ENCODE peak calls at places on chromosome 1, in ten cellular contexts. One of them, this sample, is unnamed. For H3K27me3, the result is how much of the 10 kb centered on the place peaks cover.

GRCh38 chr1:30740952-30741894 is 16.4 kb downstream of the LAPTM5 start:
- DNase-seq in A673: no peak
- DNase-seq in WERI-Rb-1: no peak
- DNase-seq in Panc1: no peak
- DNase-seq in brain microvascular endothelial cell: no peak
- DNase-seq in breast epithelium: no peak
- DNase-seq in uterus: no peak
- DNase-seq in cardiac muscle cell: no peak
- DNase-seq in thoracic aorta: no peak
- DNase-seq in PC-3: peak
- DNase-seq in this sample: no peak

GRCh38 chr1:179798864-179799516 is 55.9 kb downstream of the FAM163A start:
- DNase-seq in Panc1: no peak
- DNase-seq in cardiac muscle cell: no peak
- DNase-seq in thoracic aorta: no peak
- DNase-seq in brain microvascular endothelial cell: no peak
- DNase-seq in A673: no peak
- DNase-seq in breast epithelium: no peak
- DNase-seq in PC-3: no peak
- DNase-seq in WERI-Rb-1: no peak
- DNase-seq in uterus: no peak
- DNase-seq in this sample: no peak

GRCh38 chr1:172421974-172422604 is 1.6 kb downstream of the C1orf105 start:
- DNase-seq in thoracic aorta: no peak
- DNase-seq in brain microvascular endothelial cell: no peak
- DNase-seq in uterus: no peak
- DNase-seq in breast epithelium: no peak
- DNase-seq in A673: no peak
- DNase-seq in cardiac muscle cell: peak
- DNase-seq in Panc1: no peak
- DNase-seq in PC-3: no peak
- DNase-seq in WERI-Rb-1: no peak
- DNase-seq in this sample: no peak

GRCh38 chr1:225461533-225462428 is 33.9 kb upstream of the LBR start:
- DNase-seq in cardiac muscle cell: no peak
- DNase-seq in uterus: peak
- DNase-seq in thoracic aorta: no peak
- DNase-seq in breast epithelium: no peak
- DNase-seq in Panc1: no peak
- DNase-seq in brain microvascular endothelial cell: no peak
- DNase-seq in PC-3: no peak
- DNase-seq in WERI-Rb-1: no peak
- DNase-seq in A673: no peak
- DNase-seq in this sample: no peak

GRCh38 chr1:206513312-206514111 is 6.2 kb downstream of the RASSF5 start:
- DNase-seq in Panc1: no peak
- DNase-seq in uterus: peak
- DNase-seq in thoracic aorta: peak
- DNase-seq in A673: no peak
- DNase-seq in breast epithelium: peak
- DNase-seq in cardiac muscle cell: peak
- DNase-seq in PC-3: peak
- DNase-seq in WERI-Rb-1: no peak
- DNase-seq in brain microvascular endothelial cell: peak
- DNase-seq in this sample: peak

GRCh38 chr1:230464618-230465017 is 38.5 kb upstream of the PGBD5 start:
- DNase-seq in PC-3: no peak
- DNase-seq in A673: no peak
- DNase-seq in brain microvascular endothelial cell: no peak
- DNase-seq in cardiac muscle cell: no peak
- DNase-seq in thoracic aorta: no peak
- DNase-seq in breast epithelium: no peak
- DNase-seq in WERI-Rb-1: no peak
- DNase-seq in Panc1: no peak
- DNase-seq in uterus: no peak
- DNase-seq in this sample: no peak

GRCh38 chr1:101474039-101474665 is 237.3 kb downstream of the S1PR1 start:
- DNase-seq in thoracic aorta: no peak
- DNase-seq in brain microvascular endothelial cell: no peak
- DNase-seq in cardiac muscle cell: peak
- DNase-seq in breast epithelium: no peak
- DNase-seq in PC-3: peak
- DNase-seq in Panc1: no peak
- DNase-seq in uterus: no peak
- DNase-seq in A673: peak
- DNase-seq in WERI-Rb-1: no peak
- DNase-seq in this sample: no peak

GRCh38 chr1:232952514-232953175 is 2.2 kb downstream of the NTPCR start:
- DNase-seq in cardiac muscle cell: peak
- DNase-seq in thoracic aorta: no peak
- DNase-seq in uterus: no peak
- DNase-seq in A673: peak
- DNase-seq in Panc1: peak
- DNase-seq in PC-3: peak
- DNase-seq in WERI-Rb-1: peak
- DNase-seq in brain microvascular endothelial cell: peak
- DNase-seq in breast epithelium: peak
- DNase-seq in this sample: no peak

GRCh38 chr1:226679853-226680516 is 59.1 kb downstream of the ITPKB start:
- DNase-seq in brain microvascular endothelial cell: peak
- DNase-seq in thoracic aorta: no peak
- DNase-seq in PC-3: no peak
- DNase-seq in Panc1: no peak
- DNase-seq in WERI-Rb-1: peak
- DNase-seq in A673: peak
- DNase-seq in uterus: peak
- DNase-seq in breast epithelium: peak
- DNase-seq in cardiac muscle cell: peak
- DNase-seq in this sample: no peak

GRCh38 chr1:998905-999796 is 746 bp downstream of the HES4 start:
- DNase-seq in brain microvascular endothelial cell: no peak
- DNase-seq in A673: peak
- DNase-seq in Panc1: no peak
- DNase-seq in PC-3: peak
- DNase-seq in thoracic aorta: no peak
- DNase-seq in WERI-Rb-1: peak
- DNase-seq in breast epithelium: no peak
- DNase-seq in cardiac muscle cell: peak
- DNase-seq in uterus: peak
- DNase-seq in this sample: no peak

GRCh38 chr1:206109718-206110117 is 7.5 kb downstream of the AVPR1B start:
- DNase-seq in PC-3: no peak
- DNase-seq in breast epithelium: no peak
- DNase-seq in thoracic aorta: no peak
- DNase-seq in Panc1: no peak
- DNase-seq in WERI-Rb-1: no peak
- DNase-seq in uterus: no peak
- DNase-seq in cardiac muscle cell: no peak
- DNase-seq in brain microvascular endothelial cell: no peak
- DNase-seq in A673: no peak
- DNase-seq in this sample: no peak

GRCh38 chr1:31510853-31511789 is 65.2 kb upstream of the TINAGL1 start:
- DNase-seq in brain microvascular endothelial cell: no peak
- DNase-seq in cardiac muscle cell: no peak
- DNase-seq in uterus: no peak
- DNase-seq in WERI-Rb-1: peak
- DNase-seq in breast epithelium: peak
- DNase-seq in thoracic aorta: no peak
- DNase-seq in Panc1: no peak
- DNase-seq in A673: no peak
- DNase-seq in PC-3: peak
- DNase-seq in this sample: no peak

GRCh38 chr1:110033421-110033820 is 1.0 kb upstream of the STRIP1 start:
- DNase-seq in A673: no peak
- DNase-seq in thoracic aorta: no peak
- DNase-seq in uterus: no peak
- DNase-seq in brain microvascular endothelial cell: no peak
- DNase-seq in breast epithelium: no peak
- DNase-seq in Panc1: no peak
- DNase-seq in WERI-Rb-1: no peak
- DNase-seq in cardiac muscle cell: no peak
- DNase-seq in PC-3: no peak
- DNase-seq in this sample: no peak

GRCh38 chr1:64401285-64401684 is 68.6 kb upstream of the CACHD1 start:
- DNase-seq in A673: no peak
- DNase-seq in PC-3: no peak
- DNase-seq in breast epithelium: no peak
- DNase-seq in Panc1: no peak
- DNase-seq in brain microvascular endothelial cell: no peak
- DNase-seq in uterus: no peak
- DNase-seq in WERI-Rb-1: no peak
- DNase-seq in thoracic aorta: no peak
- DNase-seq in cardiac muscle cell: no peak
- DNase-seq in this sample: no peak

GRCh38 chr1:60922304-60922703 is 160.1 kb upstream of the NFIA start:
- DNase-seq in PC-3: no peak
- DNase-seq in Panc1: no peak
- DNase-seq in breast epithelium: peak
- DNase-seq in brain microvascular endothelial cell: no peak
- DNase-seq in thoracic aorta: no peak
- DNase-seq in A673: no peak
- DNase-seq in cardiac muscle cell: no peak
- DNase-seq in WERI-Rb-1: no peak
- DNase-seq in uterus: no peak
- DNase-seq in this sample: no peak

DNA sequence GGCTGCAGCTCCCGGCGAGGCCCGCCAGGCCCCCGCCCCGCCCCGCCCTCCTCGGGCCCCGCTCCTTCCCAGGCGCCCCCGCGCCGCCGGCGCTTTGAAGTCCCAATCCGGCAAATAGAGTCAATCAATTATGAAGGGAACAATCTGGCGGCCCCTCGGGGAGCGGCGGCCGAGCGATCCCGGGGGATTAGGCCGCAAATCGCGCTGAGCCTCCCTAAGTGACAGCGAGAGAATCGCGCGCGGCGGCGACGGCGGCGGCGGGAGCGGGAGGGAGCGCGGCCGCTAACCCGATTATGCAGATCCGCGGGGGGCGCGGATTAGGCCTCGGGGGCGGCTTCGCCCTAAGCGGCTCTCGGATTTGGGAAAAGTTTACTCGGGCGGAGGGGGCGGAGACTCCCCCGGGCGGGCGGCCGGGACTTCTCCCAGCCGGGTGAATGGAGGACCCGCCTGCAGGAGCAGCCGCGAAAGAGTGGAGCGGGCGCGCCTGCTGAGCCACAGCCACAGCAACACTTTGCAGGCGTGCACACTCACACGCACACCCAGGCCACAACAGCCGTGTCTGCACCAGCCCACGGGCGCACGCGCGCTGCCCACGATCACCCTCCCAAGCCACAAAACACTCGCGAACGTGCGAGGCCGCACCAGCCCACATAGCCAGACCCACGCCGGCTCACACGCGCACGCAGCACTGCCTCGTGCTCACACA is 23.0 kb upstream of the DMBX1 start:
- DNase-seq in A673: peak
- DNase-seq in uterus: no peak
- DNase-seq in WERI-Rb-1: peak
- DNase-seq in breast epithelium: no peak
- DNase-seq in thoracic aorta: no peak
- DNase-seq in Panc1: no peak
- DNase-seq in brain microvascular endothelial cell: no peak
- DNase-seq in cardiac muscle cell: no peak
- DNase-seq in PC-3: no peak
- DNase-seq in this sample: no peak
- H3K4me3 ChIP-seq in A673: peak
- H3K4me3 ChIP-seq in uterus: peak
- H3K4me3 ChIP-seq in WERI-Rb-1: peak
- H3K4me3 ChIP-seq in breast epithelium: peak
- H3K4me3 ChIP-seq in thoracic aorta: peak
- H3K4me3 ChIP-seq in Panc1: peak
- H3K4me3 ChIP-seq in brain microvascular endothelial cell: peak
- H3K4me3 ChIP-seq in cardiac muscle cell: peak
- H3K4me3 ChIP-seq in PC-3: peak
- H3K4me3 ChIP-seq in this sample: peak

DNA sequence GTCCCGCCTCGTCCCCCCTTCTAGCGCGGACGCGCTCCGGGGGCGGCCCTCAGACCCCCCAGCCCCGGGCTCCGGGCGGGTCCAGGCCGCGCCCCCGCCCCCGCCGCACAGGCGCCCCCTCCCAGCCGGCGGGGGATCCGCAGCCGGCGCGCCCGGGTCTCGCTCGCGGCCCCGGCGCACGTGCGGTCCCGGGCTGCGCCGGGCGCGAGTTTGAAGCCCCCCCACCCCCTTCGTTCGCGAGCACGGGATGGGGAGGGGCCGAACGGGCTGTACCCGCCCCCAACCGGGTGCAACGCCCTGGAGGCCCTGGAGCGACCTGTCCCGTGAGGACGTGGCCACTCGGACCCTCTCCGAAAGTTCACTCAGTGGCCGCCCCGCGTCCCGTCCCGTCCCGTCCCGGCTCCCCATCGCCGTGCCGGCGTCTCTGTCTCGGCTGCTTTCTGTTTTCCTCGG is 796 bp downstream of the PTPRF start:
- DNase-seq in A673: peak
- DNase-seq in uterus: no peak
- DNase-seq in cardiac muscle cell: peak
- DNase-seq in WERI-Rb-1: peak
- DNase-seq in Panc1: no peak
- DNase-seq in PC-3: peak
- DNase-seq in breast epithelium: no peak
- DNase-seq in brain microvascular endothelial cell: no peak
- DNase-seq in thoracic aorta: no peak
- DNase-seq in this sample: no peak
- TF ChIP-seq CTCF in A673: no peak
- TF ChIP-seq CTCF in uterus: no peak
- TF ChIP-seq CTCF in cardiac muscle cell: no peak
- TF ChIP-seq CTCF in WERI-Rb-1: no peak
- TF ChIP-seq CTCF in Panc1: no peak
- TF ChIP-seq CTCF in PC-3: no peak
- TF ChIP-seq CTCF in breast epithelium: no peak
- TF ChIP-seq CTCF in brain microvascular endothelial cell: no peak
- TF ChIP-seq CTCF in thoracic aorta: no peak
- TF ChIP-seq CTCF in this sample: no peak

GRCh38 chr1:204983881-204984280 is 59.1 kb upstream of the CNTN2 start:
- DNase-seq in Panc1: no peak
- DNase-seq in A673: no peak
- DNase-seq in cardiac muscle cell: no peak
- DNase-seq in breast epithelium: no peak
- DNase-seq in PC-3: no peak
- DNase-seq in uterus: no peak
- DNase-seq in thoracic aorta: no peak
- DNase-seq in brain microvascular endothelial cell: no peak
- DNase-seq in WERI-Rb-1: no peak
- DNase-seq in this sample: no peak
- H3K27me3 ChIP-seq in Panc1: under half
- H3K27me3 ChIP-seq in A673: under half
- H3K27me3 ChIP-seq in cardiac muscle cell: under half
- H3K27me3 ChIP-seq in breast epithelium: under half
- H3K27me3 ChIP-seq in PC-3: half or more
- H3K27me3 ChIP-seq in uterus: under half
- H3K27me3 ChIP-seq in thoracic aorta: under half
- H3K27me3 ChIP-seq in brain microvascular endothelial cell: under half
- H3K27me3 ChIP-seq in WERI-Rb-1: under half
- H3K27me3 ChIP-seq in this sample: under half

DNA sequence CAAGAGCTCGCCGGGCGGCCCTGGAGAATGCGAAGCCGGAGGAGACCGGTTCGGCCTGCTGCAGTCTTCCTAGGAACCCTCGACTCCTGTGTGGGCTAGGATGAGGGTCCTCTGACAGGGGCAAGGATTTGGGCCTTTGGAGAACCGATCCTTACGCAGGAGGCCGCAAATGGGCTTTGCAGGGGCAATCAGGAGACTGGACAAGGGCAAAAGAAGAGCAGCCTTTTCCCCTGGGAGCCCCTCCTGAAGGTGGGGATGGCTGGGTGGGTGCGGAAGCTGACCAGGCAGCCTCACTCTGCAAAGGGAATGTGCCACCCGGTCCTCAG is 111.6 kb downstream of the NAV1 start:
- DNase-seq in Panc1: no peak
- DNase-seq in cardiac muscle cell: no peak
- DNase-seq in uterus: no peak
- DNase-seq in WERI-Rb-1: no peak
- DNase-seq in breast epithelium: no peak
- DNase-seq in thoracic aorta: no peak
- DNase-seq in PC-3: no peak
- DNase-seq in A673: no peak
- DNase-seq in brain microvascular endothelial cell: no peak
- DNase-seq in this sample: no peak
- H3K4me3 ChIP-seq in Panc1: peak
- H3K4me3 ChIP-seq in cardiac muscle cell: peak
- H3K4me3 ChIP-seq in uterus: peak
- H3K4me3 ChIP-seq in WERI-Rb-1: peak
- H3K4me3 ChIP-seq in breast epithelium: peak
- H3K4me3 ChIP-seq in thoracic aorta: peak
- H3K4me3 ChIP-seq in PC-3: peak
- H3K4me3 ChIP-seq in A673: peak
- H3K4me3 ChIP-seq in brain microvascular endothelial cell: peak
- H3K4me3 ChIP-seq in this sample: peak